ENCODE peak calls at places on chromosomes 2 and 18, in four cellular contexts. One of them, this sample, is unnamed.

GRCh38 chr2:215105607-215106354 is 32.6 kb downstream of the ABCA12 start:
- DNase-seq in sigmoid colon: no peak
- DNase-seq in mesothelial cell of epicardium: no peak
- DNase-seq in upper lobe of right lung: no peak
- DNase-seq in this sample: no peak

GRCh38 chr18:23105581-23106219 is 29.6 kb upstream of the CABLES1 start:
- DNase-seq in upper lobe of right lung: no peak
- DNase-seq in sigmoid colon: no peak
- DNase-seq in mesothelial cell of epicardium: no peak
- DNase-seq in this sample: no peak

GRCh38 chr18:79988925-79989361 is 580 bp upstream of the TXNL4A start:
- DNase-seq in upper lobe of right lung: peak
- DNase-seq in sigmoid colon: peak
- DNase-seq in mesothelial cell of epicardium: no peak
- DNase-seq in this sample: no peak

GRCh38 chr2:63651361-63651760 is 62.6 kb downstream of the MDH1 start:
- DNase-seq in sigmoid colon: no peak
- DNase-seq in upper lobe of right lung: no peak
- DNase-seq in mesothelial cell of epicardium: no peak
- DNase-seq in this sample: no peak

GRCh38 chr2:157487747-157488146 is 43.9 kb upstream of the CYTIP start:
- DNase-seq in sigmoid colon: no peak
- DNase-seq in upper lobe of right lung: no peak
- DNase-seq in mesothelial cell of epicardium: no peak
- DNase-seq in this sample: no peak

GRCh38 chr18:62498616-62499262 is 24.1 kb upstream of the ZCCHC2 start:
- DNase-seq in upper lobe of right lung: no peak
- DNase-seq in sigmoid colon: no peak
- DNase-seq in mesothelial cell of epicardium: no peak
- DNase-seq in this sample: no peak

GRCh38 chr2:105125428-105125827 is 87.6 kb downstream of the MRPS9 start:
- DNase-seq in mesothelial cell of epicardium: no peak
- DNase-seq in upper lobe of right lung: no peak
- DNase-seq in sigmoid colon: no peak
- DNase-seq in this sample: peak

GRCh38 chr2:238525990-238526389 is 99.3 kb downstream of the ASB1 start:
- DNase-seq in upper lobe of right lung: no peak
- DNase-seq in mesothelial cell of epicardium: no peak
- DNase-seq in sigmoid colon: no peak
- DNase-seq in this sample: no peak

GRCh38 chr2:185147361-185147760 is 549.0 kb downstream of the ZNF804A start:
- DNase-seq in sigmoid colon: no peak
- DNase-seq in upper lobe of right lung: no peak
- DNase-seq in mesothelial cell of epicardium: no peak
- DNase-seq in this sample: no peak

GRCh38 chr18:32438173-32438572 is 32.5 kb downstream of the GAREM1 start:
- DNase-seq in mesothelial cell of epicardium: no peak
- DNase-seq in sigmoid colon: no peak
- DNase-seq in upper lobe of right lung: no peak
- DNase-seq in this sample: no peak

GRCh38 chr2:234771176-234771575 is 180.6 kb upstream of the SH3BP4 start:
- DNase-seq in upper lobe of right lung: no peak
- DNase-seq in sigmoid colon: no peak
- DNase-seq in mesothelial cell of epicardium: no peak
- DNase-seq in this sample: no peak

GRCh38 chr18:25353080-25353479 is 1.1 kb upstream of the ZNF521 start:
- DNase-seq in mesothelial cell of epicardium: no peak
- DNase-seq in sigmoid colon: no peak
- DNase-seq in upper lobe of right lung: no peak
- DNase-seq in this sample: no peak

GRCh38 chr2:230765611-230766300 is 53.1 kb downstream of the CAB39 start:
- DNase-seq in sigmoid colon: no peak
- DNase-seq in mesothelial cell of epicardium: no peak
- DNase-seq in upper lobe of right lung: no peak
- DNase-seq in this sample: no peak

GRCh38 chr18:13371689-13372404 is 153.3 kb downstream of the LDLRAD4 start:
- DNase-seq in upper lobe of right lung: no peak
- DNase-seq in sigmoid colon: no peak
- DNase-seq in mesothelial cell of epicardium: no peak
- DNase-seq in this sample: no peak

GRCh38 chr2:235343156-235343774 is 150.6 kb upstream of the AGAP1 start:
- DNase-seq in sigmoid colon: no peak
- DNase-seq in mesothelial cell of epicardium: no peak
- DNase-seq in upper lobe of right lung: no peak
- DNase-seq in this sample: no peak

GRCh38 chr2:162099836-162100235 is 25.8 kb upstream of the DPP4 start:
- DNase-seq in sigmoid colon: no peak
- DNase-seq in upper lobe of right lung: no peak
- DNase-seq in mesothelial cell of epicardium: no peak
- DNase-seq in this sample: no peak

GRCh38 chr2:85468704-85469349 is 50.3 kb downstream of the SH2D6 start:
- DNase-seq in mesothelial cell of epicardium: no peak
- DNase-seq in sigmoid colon: peak
- DNase-seq in upper lobe of right lung: peak
- DNase-seq in this sample: no peak

GRCh38 chr18:47050468-47050867 is 15.0 kb upstream of the ELOA2 start:
- DNase-seq in upper lobe of right lung: no peak
- DNase-seq in mesothelial cell of epicardium: no peak
- DNase-seq in sigmoid colon: no peak
- DNase-seq in this sample: no peak

GRCh38 chr2:211329421-211329820 is 773.0 kb downstream of the CPS1 start:
- DNase-seq in sigmoid colon: no peak
- DNase-seq in mesothelial cell of epicardium: no peak
- DNase-seq in upper lobe of right lung: no peak
- DNase-seq in this sample: no peak

GRCh38 chr18:48788378-48788777 is 162.4 kb downstream of the SMAD7 start:
- DNase-seq in sigmoid colon: peak
- DNase-seq in upper lobe of right lung: no peak
- DNase-seq in mesothelial cell of epicardium: no peak
- DNase-seq in this sample: no peak

GRCh38 chr2:26922638-26923466 is 47.6 kb upstream of the MAPRE3 start:
- DNase-seq in upper lobe of right lung: no peak
- DNase-seq in mesothelial cell of epicardium: no peak
- DNase-seq in sigmoid colon: peak
- DNase-seq in this sample: no peak

GRCh38 chr18:23307567-23308295 is 145.4 kb upstream of the RIOK3 start:
- DNase-seq in mesothelial cell of epicardium: no peak
- DNase-seq in upper lobe of right lung: no peak
- DNase-seq in sigmoid colon: no peak
- DNase-seq in this sample: no peak

GRCh38 chr2:238817931-238818330 is 30.0 kb upstream of the TWIST2 start:
- DNase-seq in sigmoid colon: no peak
- DNase-seq in upper lobe of right lung: no peak
- DNase-seq in mesothelial cell of epicardium: no peak
- DNase-seq in this sample: no peak

GRCh38 chr2:46135936-46136335 is 161.3 kb upstream of the EPAS1 start:
- DNase-seq in sigmoid colon: no peak
- DNase-seq in mesothelial cell of epicardium: no peak
- DNase-seq in upper lobe of right lung: no peak
- DNase-seq in this sample: no peak

GRCh38 chr2:238121511-238122286 is 16.8 kb upstream of the KLHL30 start:
- DNase-seq in sigmoid colon: no peak
- DNase-seq in upper lobe of right lung: no peak
- DNase-seq in mesothelial cell of epicardium: no peak
- DNase-seq in this sample: no peak

GRCh38 chr2:25825238-25825637 is 53.0 kb downstream of the ASXL2 start:
- DNase-seq in upper lobe of right lung: no peak
- DNase-seq in sigmoid colon: no peak
- DNase-seq in mesothelial cell of epicardium: no peak
- DNase-seq in this sample: no peak

GRCh38 chr2:30686669-30687068 is 120.6 kb downstream of the CAPN13 start:
- DNase-seq in sigmoid colon: peak
- DNase-seq in upper lobe of right lung: no peak
- DNase-seq in mesothelial cell of epicardium: peak
- DNase-seq in this sample: no peak

GRCh38 chr2:199932312-199932855 is 21.3 kb downstream of the C2orf69 start:
- DNase-seq in sigmoid colon: no peak
- DNase-seq in mesothelial cell of epicardium: no peak
- DNase-seq in upper lobe of right lung: no peak
- DNase-seq in this sample: no peak

GRCh38 chr2:240782886-240783818 is 36.9 kb downstream of the KIF1A start:
- DNase-seq in upper lobe of right lung: no peak
- DNase-seq in mesothelial cell of epicardium: no peak
- DNase-seq in sigmoid colon: peak
- DNase-seq in this sample: no peak

GRCh38 chr2:61943251-61943650 is 37.8 kb downstream of the COMMD1 start:
- DNase-seq in sigmoid colon: no peak
- DNase-seq in upper lobe of right lung: no peak
- DNase-seq in mesothelial cell of epicardium: no peak
- DNase-seq in this sample: no peak

GRCh38 chr18:61308009-61308408 is 25.2 kb upstream of the CDH20 start:
- DNase-seq in sigmoid colon: no peak
- DNase-seq in upper lobe of right lung: no peak
- DNase-seq in mesothelial cell of epicardium: no peak
- DNase-seq in this sample: no peak

GRCh38 chr2:150466770-150467640 is 20.5 kb downstream of the RND3 start:
- DNase-seq in mesothelial cell of epicardium: no peak
- DNase-seq in sigmoid colon: no peak
- DNase-seq in upper lobe of right lung: no peak
- DNase-seq in this sample: no peak

GRCh38 chr2:119260636-119261497 is 37.2 kb downstream of the STEAP3 start:
- DNase-seq in mesothelial cell of epicardium: no peak
- DNase-seq in upper lobe of right lung: no peak
- DNase-seq in sigmoid colon: no peak
- DNase-seq in this sample: peak

GRCh38 chr2:207528980-207529329 is 807 bp upstream of the CREB1 start:
- DNase-seq in mesothelial cell of epicardium: no peak
- DNase-seq in sigmoid colon: peak
- DNase-seq in upper lobe of right lung: no peak
- DNase-seq in this sample: no peak
- TF ChIP-seq CTCF in mesothelial cell of epicardium: no peak
- TF ChIP-seq CTCF in sigmoid colon: no peak
- TF ChIP-seq CTCF in upper lobe of right lung: no peak
- TF ChIP-seq CTCF in this sample: no peak

DNA sequence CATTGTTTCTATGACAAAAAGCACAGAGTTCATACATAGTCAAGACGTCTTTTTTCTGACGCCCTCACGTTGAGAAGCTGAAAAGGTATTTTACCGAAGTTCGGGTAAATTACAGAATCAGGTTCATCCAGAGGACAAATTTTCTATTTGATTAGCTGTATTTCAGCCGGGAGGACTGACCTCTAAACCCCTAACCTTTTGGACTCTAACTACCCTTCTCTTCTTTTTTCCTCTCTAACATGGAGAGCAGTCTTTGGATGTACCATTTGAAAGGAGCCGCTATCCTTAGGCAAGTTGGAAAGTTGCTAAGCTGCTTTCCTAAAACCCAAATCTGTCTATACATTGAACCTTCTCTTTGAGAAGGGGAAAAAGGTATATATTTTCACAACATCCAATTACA is 2.3 kb upstream of the HOXD3 start:
- DNase-seq in mesothelial cell of epicardium: no peak
- DNase-seq in upper lobe of right lung: no peak
- DNase-seq in sigmoid colon: no peak
- DNase-seq in this sample: no peak
- TF ChIP-seq CTCF in mesothelial cell of epicardium: no peak
- TF ChIP-seq CTCF in upper lobe of right lung: no peak
- TF ChIP-seq CTCF in sigmoid colon: no peak
- TF ChIP-seq CTCF in this sample: no peak

DNA sequence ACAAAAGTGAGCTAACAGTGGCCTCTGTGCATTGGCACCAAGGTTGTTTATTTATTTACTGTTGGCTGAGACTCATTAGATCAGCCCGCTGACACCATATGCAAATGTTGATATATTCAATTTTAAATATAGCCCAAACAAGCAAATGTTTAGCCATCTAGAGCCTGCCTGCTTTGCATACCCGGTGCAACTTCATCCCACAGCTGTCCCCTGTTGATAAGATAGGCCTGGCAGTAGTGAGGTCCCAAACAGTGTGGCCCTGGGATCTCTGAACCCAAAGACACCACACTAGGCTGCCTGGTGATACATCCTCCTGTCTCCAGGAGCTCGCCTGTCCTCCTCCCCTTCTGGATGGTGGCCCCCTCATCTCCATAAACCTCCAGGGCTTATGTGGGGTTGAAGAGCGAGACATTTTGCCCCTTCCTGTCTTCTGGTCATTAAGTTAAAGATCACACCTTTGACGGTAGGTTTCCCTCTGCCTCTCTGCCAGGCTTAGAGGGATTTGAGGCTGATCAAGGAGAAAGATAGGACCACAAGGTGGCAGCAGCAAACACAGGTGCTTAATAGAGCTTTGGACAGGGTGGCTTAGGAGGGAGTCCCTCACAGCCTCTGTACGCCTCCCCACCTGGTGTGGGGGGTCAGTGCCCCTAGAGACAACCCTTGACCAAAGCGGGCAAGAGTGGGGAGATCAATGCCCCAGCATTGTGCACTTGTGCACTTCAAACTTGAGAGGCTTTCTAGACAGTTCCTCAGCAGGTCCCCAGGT is 23.7 kb upstream of the MYO5B start:
- DNase-seq in mesothelial cell of epicardium: no peak
- DNase-seq in upper lobe of right lung: no peak
- DNase-seq in sigmoid colon: no peak
- DNase-seq in this sample: no peak
- TF ChIP-seq CTCF in mesothelial cell of epicardium: no peak
- TF ChIP-seq CTCF in upper lobe of right lung: peak
- TF ChIP-seq CTCF in sigmoid colon: no peak
- TF ChIP-seq CTCF in this sample: no peak

DNA sequence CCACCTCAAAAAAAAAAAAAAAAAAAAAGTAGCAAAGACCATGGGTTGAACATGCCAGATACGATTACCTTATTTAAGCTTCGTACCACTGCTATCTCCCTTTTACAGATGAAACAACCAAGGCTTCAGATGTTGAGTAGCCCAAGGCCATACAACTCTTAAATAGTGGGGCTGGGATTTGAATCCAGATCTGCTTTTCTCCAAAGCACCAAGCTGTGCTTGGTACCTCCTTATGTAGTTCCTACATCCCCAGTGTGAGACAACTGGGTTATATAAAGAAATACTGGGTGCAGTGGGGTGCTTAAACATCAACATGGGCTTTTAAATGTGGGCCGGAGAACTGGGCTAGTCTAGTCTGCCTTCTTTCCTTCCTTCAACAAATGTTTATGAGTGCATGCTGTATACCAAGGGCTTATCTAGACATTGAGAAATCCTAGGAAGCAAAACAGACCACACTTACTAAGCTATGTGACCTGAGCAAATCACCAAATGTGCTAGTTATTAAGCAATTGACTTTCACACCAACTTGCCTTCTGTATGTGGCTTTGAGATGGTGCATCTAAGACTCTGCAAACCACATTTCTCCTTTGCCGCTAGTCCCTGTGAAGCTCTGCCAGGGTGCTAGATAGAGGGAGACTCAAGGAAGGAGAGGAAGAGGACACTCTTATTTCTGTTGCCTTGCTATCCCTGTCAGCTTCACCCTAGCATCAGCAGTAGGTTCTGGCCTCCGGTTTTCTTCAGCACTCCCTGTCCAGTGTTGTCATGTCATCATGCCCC is 206.8 kb upstream of the FBXO11 start:
- DNase-seq in mesothelial cell of epicardium: no peak
- DNase-seq in upper lobe of right lung: no peak
- DNase-seq in sigmoid colon: no peak
- DNase-seq in this sample: no peak
- TF ChIP-seq CTCF in mesothelial cell of epicardium: no peak
- TF ChIP-seq CTCF in upper lobe of right lung: no peak
- TF ChIP-seq CTCF in sigmoid colon: no peak
- TF ChIP-seq CTCF in this sample: no peak

GRCh38 chr2:134790487-134790886 is 47.9 kb upstream of the ACMSD start:
- DNase-seq in mesothelial cell of epicardium: no peak
- DNase-seq in upper lobe of right lung: no peak
- DNase-seq in sigmoid colon: no peak
- DNase-seq in this sample: no peak
- TF ChIP-seq CTCF in mesothelial cell of epicardium: peak
- TF ChIP-seq CTCF in upper lobe of right lung: peak
- TF ChIP-seq CTCF in sigmoid colon: no peak
- TF ChIP-seq CTCF in this sample: no peak

This sample was measured in vagina.